ENCODE peak calls at places on chromosomes 11 and 22, in six cellular contexts. One of them, this sample, is unnamed.

GRCh38 chr11:7548659-7549283 is 35.0 kb downstream of the PPFIBP2 start:
- DNase-seq in activated naive CD8-positive, alpha-beta T cell treated with anti-CD3 and anti-CD28 coated beads, Interleukin-2, amount 50 U/mL, for 24 hours: peak; percentile 15
- DNase-seq in neural crest cell: no peak
- DNase-seq in hepatic stellate cell: no peak
- DNase-seq in HEK293T: peak; percentile 60
- DNase-seq in NCI-H2171: no peak
- DNase-seq in this sample: peak; percentile 47

GRCh38 chr11:10349281-10349665 is 44.4 kb downstream of the ADM start:
- DNase-seq in HEK293T: no peak
- DNase-seq in neural crest cell: no peak
- DNase-seq in NCI-H2171: no peak
- DNase-seq in activated naive CD8-positive, alpha-beta T cell treated with anti-CD3 and anti-CD28 coated beads, Interleukin-2, amount 50 U/mL, for 24 hours: no peak
- DNase-seq in hepatic stellate cell: no peak
- DNase-seq in this sample: no peak

GRCh38 chr11:40388097-40388818 is 1071.2 kb downstream of the LRRC4C start:
- DNase-seq in neural crest cell: no peak
- DNase-seq in activated naive CD8-positive, alpha-beta T cell treated with anti-CD3 and anti-CD28 coated beads, Interleukin-2, amount 50 U/mL, for 24 hours: no peak
- DNase-seq in NCI-H2171: no peak
- DNase-seq in HEK293T: no peak
- DNase-seq in hepatic stellate cell: peak; percentile 4
- DNase-seq in this sample: no peak

GRCh38 chr11:81915045-81915444 is 818.6 kb downstream of the FAM181B start:
- DNase-seq in HEK293T: no peak
- DNase-seq in hepatic stellate cell: no peak
- DNase-seq in activated naive CD8-positive, alpha-beta T cell treated with anti-CD3 and anti-CD28 coated beads, Interleukin-2, amount 50 U/mL, for 24 hours: no peak
- DNase-seq in NCI-H2171: no peak
- DNase-seq in neural crest cell: no peak
- DNase-seq in this sample: no peak

GRCh38 chr22:46355369-46355995 is 20.0 kb downstream of the TRMU start:
- DNase-seq in activated naive CD8-positive, alpha-beta T cell treated with anti-CD3 and anti-CD28 coated beads, Interleukin-2, amount 50 U/mL, for 24 hours: peak; percentile 69
- DNase-seq in neural crest cell: peak; percentile 91
- DNase-seq in hepatic stellate cell: peak; percentile 83
- DNase-seq in HEK293T: peak; percentile 84
- DNase-seq in NCI-H2171: peak; percentile 39
- DNase-seq in this sample: peak; percentile 85

GRCh38 chr22:31857247-31857646 is 87.1 kb upstream of the YWHAH start:
- DNase-seq in neural crest cell: no peak
- DNase-seq in NCI-H2171: peak; percentile 93
- DNase-seq in hepatic stellate cell: no peak
- DNase-seq in activated naive CD8-positive, alpha-beta T cell treated with anti-CD3 and anti-CD28 coated beads, Interleukin-2, amount 50 U/mL, for 24 hours: no peak
- DNase-seq in HEK293T: peak; percentile 48
- DNase-seq in this sample: no peak

GRCh38 chr22:25281675-25282345 is 62.4 kb downstream of the CRYBB2 start:
- DNase-seq in activated naive CD8-positive, alpha-beta T cell treated with anti-CD3 and anti-CD28 coated beads, Interleukin-2, amount 50 U/mL, for 24 hours: no peak
- DNase-seq in hepatic stellate cell: no peak
- DNase-seq in NCI-H2171: no peak
- DNase-seq in HEK293T: no peak
- DNase-seq in neural crest cell: no peak
- DNase-seq in this sample: no peak

GRCh38 chr11:117861151-117862018 is 15.1 kb downstream of the FXYD6 start:
- DNase-seq in neural crest cell: peak; percentile 31
- DNase-seq in hepatic stellate cell: no peak
- DNase-seq in activated naive CD8-positive, alpha-beta T cell treated with anti-CD3 and anti-CD28 coated beads, Interleukin-2, amount 50 U/mL, for 24 hours: no peak
- DNase-seq in NCI-H2171: peak; percentile 63
- DNase-seq in HEK293T: peak; percentile 69
- DNase-seq in this sample: no peak